ENCODE peak calls at places on chromosomes 4 and X, in five cellular contexts. V is HepG2, K is K562, W is HCT116, N is H1. B is an unnamed sample.

GRCh38 chr4:2007804-2008670 is 737 bp downstream of the NELFA start:
- DNase-seq in V (no peak), K (peak; percentile 71), W (no peak), N (no peak), B (no peak)

GRCh38 chr4:147928400-147928799 is 196.5 kb downstream of the ARHGAP10 start:
- DNase-seq in V (no peak), K (no peak), W (no peak), N (no peak), B (no peak)

GRCh38 chr4:77438549-77438948 is 167.1 kb upstream of the CXCL13 start:
- DNase-seq in V (no peak), K (no peak), W (no peak), N (no peak), B (no peak)

GRCh38 chrX:13055486-13055885 is 11.1 kb upstream of the FAM9C start:
- DNase-seq in V (no peak), K (no peak), W (no peak), N (no peak), B (no peak)

GRCh38 chr4:39975488-39976089 is 2.1 kb downstream of the PDS5A start:
- DNase-seq in V (no peak), K (peak; percentile 1), W (no peak), N (no peak), B (no peak)

GRCh38 chrX:150575415-150575814 is 7.0 kb downstream of the MTM1 start:
- DNase-seq in V (no peak), K (no peak), W (peak; percentile 72), N (no peak), B (no peak)

GRCh38 chrX:118062817-118063615 is 53.6 kb downstream of the KLHL13 start:
- DNase-seq in V (no peak), K (no peak), W (no peak), N (no peak), B (no peak)

GRCh38 chr4:7323872-7324650 is 110.7 kb downstream of the PSAPL1 start:
- DNase-seq in V (peak; percentile 7), K (no peak), W (peak; percentile 7), N (no peak), B (no peak)

GRCh38 chrX:49053223-49054072 is 5.4 kb upstream of the CCDC120 start:
- DNase-seq in V (peak; percentile 45), K (peak; percentile 78), W (no peak), N (no peak), B (no peak)

GRCh38 chrX:103344606-103345005 is 11.7 kb upstream of the TCEAL9 start:
- DNase-seq in V (no peak), K (no peak), W (no peak), N (no peak), B (no peak)

GRCh38 chr4:23130845-23131244 is 438.1 kb downstream of the GBA3 start:
- DNase-seq in V (no peak), K (no peak), W (no peak), N (no peak), B (no peak)

GRCh38 chrX:49915352-49916222 is 6.8 kb upstream of the CLCN5 start:
- DNase-seq in V (peak; percentile 33), K (peak; percentile 47), W (peak; percentile 40), N (no peak), B (no peak)

GRCh38 chr4:64777286-64777685 is 368.0 kb upstream of the TECRL start:
- DNase-seq in V (no peak), K (no peak), W (no peak), N (no peak), B (no peak)

GRCh38 chrX:42943051-42943450 is 165.1 kb upstream of the PPP1R2C start:
- DNase-seq in V (peak; percentile 1), K (no peak), W (no peak), N (no peak), B (no peak)

GRCh38 chr4:130563185-130563890 is 1467.4 kb downstream of the C4orf33 start:
- DNase-seq in V (peak; percentile 8), K (no peak), W (peak; percentile 66), N (peak; percentile 57), B (no peak)

GRCh38 chr4:7679431-7679830 is 244.7 kb upstream of the PSAPL1 start:
- DNase-seq in V (no peak), K (no peak), W (no peak), N (no peak), B (no peak)

GRCh38 chrX:57204306-57204705 is 67.1 kb upstream of the SPIN2A start:
- DNase-seq in V (no peak), K (no peak), W (no peak), N (no peak), B (no peak)

GRCh38 chr4:33104190-33104773 is 2384.1 kb downstream of the PCDH7 start:
- DNase-seq in V (no peak), K (no peak), W (no peak), N (no peak), B (peak; percentile 2)

GRCh38 chr4:21113496-21114213 is 413.4 kb downstream of the PACRGL start:
- DNase-seq in V (no peak), K (no peak), W (no peak), N (no peak), B (no peak)

GRCh38 chr4:57231781-57232180 is 121.6 kb upstream of the IGFBP7 start:
- DNase-seq in V (no peak), K (no peak), W (no peak), N (no peak), B (no peak)

GRCh38 chr4:185566972-185567749 is 31.9 kb upstream of the PDLIM3 start:
- DNase-seq in V (peak; percentile 78), K (no peak), W (no peak), N (no peak), B (no peak)

GRCh38 chrX:121260568-121261240 is 213.3 kb downstream of the GLUD2 start:
- DNase-seq in V (no peak), K (no peak), W (no peak), N (no peak), B (no peak)

GRCh38 chr4:127896069-127896468 is 15.4 kb downstream of the PLK4 start:
- DNase-seq in V (no peak), K (no peak), W (no peak), N (no peak), B (no peak)

GRCh38 chr4:26083987-26084386 is 170.0 kb downstream of the SMIM20 start:
- DNase-seq in V (no peak), K (no peak), W (peak; percentile 65), N (no peak), B (peak; percentile 67)

GRCh38 chr4:36303430-36304137 is 22.2 kb downstream of the DTHD1 start:
- DNase-seq in V (no peak), K (no peak), W (no peak), N (no peak), B (no peak)
- TF ChIP-seq SRF in V (no peak), K (no peak), W (no peak), N (no peak), B (no peak)

DNA sequence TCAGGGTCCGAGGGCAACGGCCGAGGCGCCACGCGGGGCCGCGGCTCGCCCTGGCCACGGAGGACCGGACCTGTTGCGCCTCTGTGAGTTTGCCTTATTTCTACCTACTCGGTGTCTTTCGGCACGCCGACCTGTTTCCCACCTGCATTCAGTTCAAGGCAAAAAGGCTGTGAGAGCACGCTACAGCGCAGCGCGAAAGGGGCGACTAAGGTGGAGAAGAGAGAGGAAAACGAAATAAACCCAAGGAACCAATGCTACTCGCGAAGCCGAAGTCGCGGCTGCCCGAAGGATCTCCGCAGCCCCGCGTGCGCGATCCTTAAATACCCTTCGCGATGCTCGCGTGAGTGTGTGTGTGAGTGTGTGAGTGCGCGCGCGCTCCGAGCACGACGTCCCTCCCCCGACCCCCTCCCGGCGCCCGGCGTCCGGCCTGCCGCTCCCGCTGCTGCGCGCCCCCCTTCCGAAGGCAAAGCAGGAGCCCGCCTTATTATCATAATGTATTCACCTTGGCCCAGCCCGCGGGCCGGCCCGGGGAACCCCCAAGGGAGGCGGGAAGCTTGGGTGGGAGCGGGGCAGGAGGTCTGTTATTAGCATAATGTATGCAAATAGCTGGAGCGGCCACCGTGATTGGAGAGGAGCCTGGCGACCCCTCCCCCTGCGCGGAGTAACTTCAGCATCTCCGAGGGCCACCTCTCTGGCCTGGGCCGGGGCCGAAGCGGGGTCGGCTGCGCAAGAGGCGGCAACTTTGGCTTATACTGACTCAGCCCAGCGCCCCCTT is at the start of gene COL25A1:
- DNase-seq in V (no peak), K (no peak), W (no peak), N (peak; percentile 88), B (no peak)
- TF ChIP-seq EZH2 in V (no peak), K (no peak), W (no peak), N (peak; percentile 48), B (peak; percentile 34)

GRCh38 chrX:136063340-136064079 is 78.3 kb downstream of the SLC9A6 start:
- DNase-seq in V (no peak), K (no peak), W (no peak), N (no peak), B (no peak)

GRCh38 chrX:136067946-136068345 is 79.4 kb upstream of the FHL1 start:
- DNase-seq in V (no peak), K (no peak), W (no peak), N (no peak), B (no peak)

GRCh38 chrX:136067097-136067496 is 80.2 kb upstream of the FHL1 start:
- DNase-seq in V (no peak), K (no peak), W (no peak), N (no peak), B (no peak)

GRCh38 chrX:136064661-136065043 is 79.4 kb downstream of the SLC9A6 start:
- DNase-seq in V (no peak), K (no peak), W (no peak), N (no peak), B (no peak)

DNA sequence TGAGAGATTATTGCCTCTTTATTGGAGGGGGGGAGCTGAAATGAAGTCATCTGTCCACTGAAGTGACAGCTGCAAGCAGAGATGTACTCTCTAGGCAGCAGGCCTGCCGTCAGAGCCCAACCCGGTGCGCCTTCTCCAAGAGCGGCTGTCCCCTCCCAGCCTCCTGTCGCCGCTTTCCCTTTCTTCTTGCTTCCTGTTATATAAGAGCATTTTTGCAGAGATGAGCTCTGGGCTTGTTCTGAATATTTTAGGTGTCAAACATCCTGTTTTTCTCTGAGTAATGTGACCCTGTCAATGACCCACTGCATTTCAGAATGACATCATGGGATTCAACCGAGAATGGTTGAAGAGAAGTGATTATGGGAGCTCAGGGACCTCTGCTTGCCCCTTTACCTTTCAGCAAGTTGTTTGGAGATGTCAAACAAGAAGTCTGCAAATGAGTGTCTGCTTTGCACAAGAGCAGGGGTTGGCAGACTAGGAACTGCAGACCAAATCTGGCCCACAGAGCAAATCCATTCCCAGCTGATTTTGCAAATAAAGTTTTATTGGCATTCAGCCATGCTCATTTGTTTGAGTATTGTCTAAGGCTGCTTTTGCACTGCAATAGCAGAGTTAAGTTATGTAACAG is 79.9 kb downstream of the SLC9A6 start:
- DNase-seq in V (peak; percentile 42), K (no peak), W (no peak), N (no peak), B (no peak)
- TF ChIP-seq SRF in V (no peak), K (no peak), W (no peak), N (no peak), B (no peak)

DNA sequence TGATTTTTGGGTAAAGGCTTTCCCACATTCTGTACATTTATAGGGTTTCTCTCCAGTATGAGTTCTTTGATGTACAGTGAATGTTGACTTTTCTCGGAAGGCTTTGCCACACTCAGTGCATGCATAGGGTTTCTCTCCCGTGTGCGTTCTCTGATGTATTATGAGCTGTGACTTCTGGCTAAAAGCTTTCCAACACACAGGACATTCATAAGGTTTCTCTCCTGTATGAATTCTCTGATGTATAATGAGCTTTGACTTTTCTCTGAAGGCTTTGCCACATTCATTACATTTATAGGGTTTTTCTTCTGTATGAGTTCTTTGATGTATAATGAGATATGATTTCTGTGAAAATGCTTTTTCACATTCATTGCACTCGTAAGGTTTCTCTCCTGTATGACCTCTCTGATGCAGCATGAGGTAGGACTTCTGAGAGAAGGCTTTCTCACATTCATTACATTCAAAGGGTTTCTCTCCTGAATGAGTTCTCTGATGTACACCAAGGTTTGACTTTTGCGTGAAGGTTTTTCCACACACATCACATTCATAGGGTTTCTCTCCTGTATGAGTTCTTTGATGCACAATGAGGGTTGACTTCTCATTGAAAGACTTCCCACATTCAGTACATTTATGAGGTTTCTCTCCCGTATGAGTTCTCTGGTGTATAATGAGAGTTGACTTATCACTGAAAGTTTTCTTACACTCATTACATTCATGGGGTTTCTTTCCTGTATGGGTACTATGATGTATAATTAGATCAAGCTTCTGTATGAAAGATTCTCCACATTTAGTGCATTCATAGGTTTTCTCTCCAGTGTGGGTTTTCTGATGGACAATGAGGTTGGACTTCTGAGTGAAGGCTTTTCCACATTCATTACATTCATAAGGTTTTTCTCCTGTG is 27.3 kb downstream of the ZNF182 start:
- DNase-seq in V (no peak), K (no peak), W (no peak), N (no peak), B (no peak)
- TF ChIP-seq EZH2 in V (no peak), K (no peak), W (no peak), N (no peak), B (no peak)

B was measured in GM12878.